ENCODE peak calls at places on chromosomes 13 and 19, in six cellular contexts. V is GM12891, K is H1, O is GM12878, H is HepG2, R is K562. T is an unnamed sample.

GRCh38 chr19:32397736-32398135 is 7.8 kb upstream of the DPY19L3 start:
- DNase-seq in O (no peak), V (no peak), H (peak), R (no peak), K (no peak), T (no peak)

GRCh38 chr19:4633140-4633967 is 6.0 kb upstream of the TNFAIP8L1 start:
- DNase-seq in V (no peak), O (peak), H (peak), R (peak), K (peak), T (no peak)

GRCh38 chr13:113771709-113772331 is 12.8 kb downstream of the TMEM255B start:
- DNase-seq in H (no peak), R (no peak), K (no peak), V (no peak), O (no peak), T (no peak)

GRCh38 chr19:28393574-28394336 is 819.2 kb downstream of the UQCRFS1 start:
- DNase-seq in V (no peak), O (no peak), K (no peak), R (no peak), H (no peak), T (no peak)

GRCh38 chr13:30713133-30713532 is 22.2 kb upstream of the ALOX5AP start:
- DNase-seq in O (no peak), V (no peak), R (peak), K (no peak), H (no peak), T (no peak)

GRCh38 chr19:1921825-1922224 is 16.6 kb downstream of the ADAT3 start:
- DNase-seq in V (no peak), R (no peak), H (no peak), O (no peak), K (no peak), T (no peak)

GRCh38 chr19:2385053-2385721 is 25.1 kb downstream of the TMPRSS9 start:
- DNase-seq in R (peak), H (peak), K (peak), O (no peak), V (no peak), T (no peak)

GRCh38 chr13:48404952-48405351 is 8.0 kb downstream of the LPAR6 start:
- DNase-seq in R (no peak), O (no peak), K (no peak), H (no peak), V (no peak), T (no peak)

GRCh38 chr13:27359203-27359821 is 65.1 kb upstream of the GTF3A start:
- DNase-seq in O (no peak), H (peak), V (peak), R (peak), K (no peak), T (no peak)

GRCh38 chr19:10368101-10368803 is 12.1 kb downstream of the TYK2 start:
- DNase-seq in V (no peak), H (no peak), R (no peak), K (peak), O (no peak), T (no peak)

GRCh38 chr19:2602391-2603181 is 99.9 kb downstream of the GNG7 start:
- DNase-seq in V (no peak), O (no peak), H (no peak), K (peak), R (no peak), T (no peak)

GRCh38 chr19:11269408-11269807 is 7.1 kb upstream of the DOCK6 start:
- DNase-seq in V (no peak), K (no peak), H (no peak), O (no peak), R (peak), T (no peak)

GRCh38 chr19:33767898-33768413 is 28.7 kb upstream of the KCTD15 start:
- DNase-seq in V (no peak), K (peak), H (peak), R (peak), O (no peak), T (no peak)

GRCh38 chr19:3852614-3853254 is 16.1 kb downstream of the ZFR2 start:
- DNase-seq in H (peak), O (no peak), K (peak), V (no peak), R (peak), T (no peak)

GRCh38 chr19:28292822-28293500 is 920.0 kb downstream of the UQCRFS1 start:
- DNase-seq in O (no peak), R (no peak), V (no peak), H (no peak), K (no peak), T (no peak)

GRCh38 chr19:36973021-36973843 is 57.1 kb downstream of the ZNF568 start:
- DNase-seq in K (no peak), R (peak), H (no peak), V (peak), O (peak), T (peak)

GRCh38 chr13:102405499-102406079 is 3.7 kb upstream of the FGF14 start:
- DNase-seq in V (no peak), R (no peak), K (no peak), O (no peak), H (no peak), T (no peak)

GRCh38 chr13:88005188-88005587 is 334.0 kb downstream of the SLITRK5 start:
- DNase-seq in H (no peak), V (no peak), R (no peak), O (no peak), K (no peak), T (no peak)

GRCh38 chr13:20405691-20406090 is 120.0 kb downstream of the CRYL1 start:
- DNase-seq in O (no peak), R (no peak), H (no peak), V (no peak), K (peak), T (no peak)

GRCh38 chr19:18425515-18426415 is 6.6 kb downstream of the SSBP4 start:
- DNase-seq in K (no peak), O (no peak), H (no peak), V (no peak), R (peak), T (no peak)

GRCh38 chr13:49371943-49372636 is 71.8 kb downstream of the CAB39L start:
- DNase-seq in O (no peak), H (peak), K (no peak), V (no peak), R (no peak), T (no peak)

GRCh38 chr13:49791214-49791752 is 1.2 kb downstream of the KPNA3 start:
- DNase-seq in K (no peak), R (peak), V (peak), H (peak), O (peak), T (no peak)

GRCh38 chr13:52665325-52665724 is 12.7 kb downstream of the SUGT1 start:
- DNase-seq in O (no peak), R (no peak), K (no peak), V (no peak), H (peak), T (no peak)

GRCh38 chr13:42000836-42001235 is 39.9 kb upstream of the VWA8 start:
- DNase-seq in O (no peak), H (no peak), V (no peak), K (no peak), R (no peak), T (no peak)

GRCh38 chr19:18999896-19000620 is 33.3 kb downstream of the SUGP2 start:
- DNase-seq in K (no peak), V (no peak), H (no peak), O (no peak), R (no peak), T (no peak)

GRCh38 chr19:55319786-55320185 is 5.4 kb downstream of the TMEM150B start:
- DNase-seq in V (no peak), H (no peak), K (peak), O (no peak), R (peak), T (peak)

GRCh38 chr19:50882188-50882587 is 8.9 kb downstream of the KLK2 start:
- DNase-seq in V (no peak), O (no peak), K (no peak), R (peak), H (no peak), T (no peak)

GRCh38 chr19:27776020-27776419 is 1436.9 kb downstream of the UQCRFS1 start:
- DNase-seq in K (peak), H (no peak), R (peak), O (no peak), V (no peak), T (no peak)

GRCh38 chr19:51157265-51157664 is 15.2 kb downstream of the SIGLEC7 start:
- DNase-seq in K (no peak), R (no peak), H (no peak), V (no peak), O (no peak), T (no peak)

GRCh38 chr19:3471954-3472655 is 8.2 kb downstream of the SMIM24 start:
- DNase-seq in V (no peak), K (peak), R (peak), O (no peak), H (no peak), T (no peak)

GRCh38 chr19:32287086-32287485 is 58.3 kb upstream of the ZNF507 start:
- DNase-seq in O (no peak), R (no peak), V (no peak), K (no peak), H (no peak), T (no peak)

GRCh38 chr19:2952953-2953481 is 8.2 kb upstream of the ZNF77 start:
- DNase-seq in H (peak), R (no peak), O (no peak), V (no peak), K (no peak), T (no peak)

GRCh38 chr19:54188224-54188871 is 1.0 kb downstream of the MBOAT7 start:
- DNase-seq in K (no peak), R (peak), H (no peak), V (no peak), O (no peak), T (no peak)

GRCh38 chr13:74052402-74052928 is 81.7 kb downstream of the KLF12 start:
- DNase-seq in R (no peak), O (no peak), K (no peak), V (no peak), H (peak), T (no peak)

GRCh38 chr19:40630571-40631160 is 29.5 kb downstream of the LTBP4 start:
- DNase-seq in R (no peak), V (no peak), K (no peak), O (no peak), H (no peak), T (no peak)

GRCh38 chr19:13633109-13633508 is 126.8 kb upstream of the CACNA1A start:
- DNase-seq in H (peak), V (no peak), R (no peak), O (no peak), K (no peak), T (no peak)

DNA sequence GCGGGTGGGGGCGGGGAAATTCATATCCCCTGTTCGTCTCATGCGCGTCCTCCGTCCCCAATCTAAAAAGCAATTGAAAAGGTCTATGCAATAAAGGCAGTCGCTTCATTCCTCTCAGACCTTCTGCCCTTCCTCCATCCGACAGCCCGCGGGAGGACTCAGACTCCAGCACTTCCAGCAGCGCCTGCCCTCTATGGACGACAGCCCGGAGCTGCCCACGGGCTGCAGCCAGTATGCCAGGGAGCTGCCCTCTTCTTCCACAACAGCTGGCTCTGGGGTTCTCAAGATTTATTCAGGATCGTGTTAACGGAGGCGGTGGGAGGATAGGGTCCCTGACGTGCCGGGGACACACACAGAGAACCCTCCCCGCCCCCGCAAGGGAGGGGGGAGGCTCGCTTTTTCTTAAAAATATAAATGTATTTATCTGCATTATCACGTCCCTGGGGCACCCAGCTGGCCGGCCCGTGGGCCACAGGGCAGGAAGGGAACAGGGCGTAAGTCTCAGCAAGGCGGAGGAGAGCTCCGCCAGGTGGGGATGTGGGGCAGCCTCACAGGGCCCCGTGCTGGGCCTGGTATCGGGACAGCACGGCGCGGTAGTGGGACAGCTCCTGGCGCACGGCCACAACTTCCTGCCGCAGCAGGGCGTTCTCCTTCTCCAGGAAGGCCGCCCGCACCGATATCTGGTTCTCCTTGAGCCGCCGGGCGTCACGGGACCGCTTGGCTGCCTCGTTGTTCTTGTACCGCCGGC is 6.7 kb downstream of the DBP start:
- DNase-seq in V (no peak), K (peak), R (no peak), H (no peak), O (no peak), T (no peak)
- TF ChIP-seq TAF1 in V (no peak), K (no peak), R (no peak), H (no peak), O (no peak), T (no peak)

DNA sequence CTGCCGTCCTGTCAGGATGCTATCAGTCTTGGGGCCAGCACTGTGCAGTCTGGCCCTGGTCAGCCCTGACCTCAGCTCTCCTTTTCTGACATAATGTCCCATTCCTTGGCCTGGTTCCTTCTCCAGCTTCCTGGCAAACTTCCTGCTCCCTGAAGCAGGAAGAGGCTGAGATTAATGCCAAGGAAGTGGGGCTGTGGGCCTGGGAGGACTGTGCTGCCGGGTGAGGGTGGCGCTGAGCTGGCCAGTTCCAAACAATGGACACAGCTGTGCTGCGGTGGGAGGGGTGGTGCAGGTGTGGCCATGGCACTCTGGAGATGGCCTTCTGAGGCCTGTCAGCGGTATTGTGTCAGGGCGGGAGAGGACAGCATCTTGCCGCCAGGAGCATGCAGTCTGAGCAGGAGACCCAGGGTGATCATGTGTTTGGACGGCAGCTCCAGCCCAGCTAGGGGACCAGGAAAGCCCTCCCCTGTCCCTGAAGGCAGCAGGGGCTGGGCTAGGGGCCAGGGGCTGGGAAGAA is 30.9 kb downstream of the TUBA3C start:
- DNase-seq in K (no peak), H (no peak), O (no peak), V (no peak), R (no peak), T (no peak)
- TF ChIP-seq POLR2AphosphoS5 in K (no peak), H (no peak), O (no peak), V (no peak), R (no peak), T (no peak)

GRCh38 chr13:91278291-91278690 is 69.2 kb upstream of the MIR17HG start:
- DNase-seq in H (no peak), V (no peak), O (no peak), R (no peak), K (no peak), T (no peak)

GRCh38 chr13:91277013-91277676 is 70.3 kb upstream of the MIR17HG start:
- DNase-seq in R (no peak), V (no peak), K (no peak), H (no peak), O (no peak), T (no peak)

GRCh38 chr13:91278888-91279287 is 68.6 kb upstream of the MIR17HG start:
- DNase-seq in R (no peak), O (no peak), V (no peak), K (no peak), H (no peak), T (no peak)

GRCh38 chr13:91284335-91284734 is 63.2 kb upstream of the MIR17HG start:
- DNase-seq in O (no peak), V (no peak), R (no peak), H (no peak), K (no peak), T (no peak)

DNA sequence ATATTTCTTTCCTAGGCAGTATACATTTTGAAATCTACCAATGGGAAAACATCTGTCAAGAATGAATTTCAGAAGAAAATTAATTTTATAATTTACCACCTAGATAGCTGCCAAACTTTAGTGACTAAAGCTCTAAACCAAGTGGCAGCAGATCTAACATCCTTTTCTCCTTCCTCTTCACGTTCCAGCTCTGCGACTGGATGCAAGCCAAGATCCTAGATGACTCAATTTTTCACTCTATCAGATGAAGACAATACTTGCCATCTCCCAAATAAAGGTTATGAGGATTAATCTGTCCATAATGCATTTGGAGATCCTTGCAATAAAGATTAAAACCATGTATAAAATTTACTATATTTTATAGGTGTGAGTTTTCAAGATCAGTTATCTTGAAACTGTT is 66.7 kb upstream of the MIR17HG start:
- DNase-seq in V (no peak), K (no peak), O (no peak), H (no peak), R (peak), T (no peak)
- TF ChIP-seq POLR2A in V (no peak), K (no peak), O (no peak), H (no peak), R (no peak), T (no peak)

GRCh38 chr13:28498481-28499115 is 3.7 kb upstream of the FLT1 start:
- DNase-seq in K (no peak), V (no peak), R (no peak), H (no peak), O (no peak), T (no peak)

GRCh38 chr13:28499579-28499978 is 4.7 kb upstream of the FLT1 start:
- DNase-seq in O (no peak), R (no peak), K (no peak), H (no peak), V (no peak), T (no peak)

GRCh38 chr13:28505543-28506135 is 10.7 kb upstream of the FLT1 start:
- DNase-seq in O (no peak), V (no peak), K (peak), R (no peak), H (no peak), T (no peak)

GRCh38 chr13:28503182-28503980 is 8.5 kb upstream of the FLT1 start:
- DNase-seq in H (no peak), V (no peak), O (no peak), R (no peak), K (no peak), T (no peak)

DNA sequence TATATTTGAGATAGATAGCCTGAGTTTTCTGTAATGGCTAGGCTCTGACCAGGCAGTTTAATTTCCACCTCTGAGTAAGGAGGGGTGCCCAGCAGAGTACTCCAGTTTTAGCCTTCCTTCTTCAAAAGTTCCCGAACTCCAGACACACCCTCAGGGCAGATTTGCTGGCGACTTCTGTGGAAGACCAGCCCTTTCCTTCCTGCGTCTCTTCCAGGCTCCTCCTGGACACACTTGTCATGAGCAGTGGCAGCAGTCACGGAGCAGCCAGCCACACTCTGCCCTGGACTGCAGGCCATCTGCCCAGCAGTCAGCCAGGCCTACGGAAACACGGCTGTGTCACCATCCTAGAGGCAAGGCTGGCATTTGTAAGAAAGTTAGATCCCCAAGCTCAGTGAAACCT is 6.6 kb upstream of the FLT1 start:
- DNase-seq in R (no peak), O (no peak), K (no peak), H (no peak), V (no peak), T (no peak)
- TF ChIP-seq TAF1 in R (no peak), O (no peak), K (no peak), H (no peak), V (no peak), T (no peak)

GRCh38 chr19:44718441-44719261 is 19.7 kb downstream of the CEACAM16 start:
- DNase-seq in H (peak), K (peak), R (no peak), V (no peak), O (no peak), T (no peak)
- TF ChIP-seq POLR2AphosphoS5 in H (peak), K (no peak), R (no peak), V (no peak), O (no peak), T (no peak)

DNA sequence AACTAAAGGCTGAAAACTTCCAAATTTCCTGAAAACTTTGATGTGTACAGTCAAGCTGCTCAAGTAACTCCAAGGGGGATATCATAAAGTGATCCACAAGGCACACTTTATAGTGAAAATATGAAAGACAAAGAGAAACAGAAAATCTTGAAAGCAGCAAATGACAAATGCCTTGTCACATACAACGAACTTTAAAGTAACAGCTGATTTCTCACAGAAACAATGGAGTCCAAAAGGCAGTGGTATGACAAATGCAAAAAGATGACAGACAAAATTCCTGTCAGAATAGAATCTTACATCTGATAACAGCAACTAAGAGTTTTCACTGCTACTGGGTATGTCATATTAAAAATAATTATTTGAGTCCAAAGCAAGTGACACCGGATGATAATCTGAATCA is 1602.3 kb upstream of the PRR20A start:
- DNase-seq in K (no peak), R (no peak), O (no peak), H (no peak), V (no peak), T (no peak)
- TF ChIP-seq POLR2A in K (no peak), R (no peak), O (no peak), H (no peak), V (no peak), T (no peak)

DNA sequence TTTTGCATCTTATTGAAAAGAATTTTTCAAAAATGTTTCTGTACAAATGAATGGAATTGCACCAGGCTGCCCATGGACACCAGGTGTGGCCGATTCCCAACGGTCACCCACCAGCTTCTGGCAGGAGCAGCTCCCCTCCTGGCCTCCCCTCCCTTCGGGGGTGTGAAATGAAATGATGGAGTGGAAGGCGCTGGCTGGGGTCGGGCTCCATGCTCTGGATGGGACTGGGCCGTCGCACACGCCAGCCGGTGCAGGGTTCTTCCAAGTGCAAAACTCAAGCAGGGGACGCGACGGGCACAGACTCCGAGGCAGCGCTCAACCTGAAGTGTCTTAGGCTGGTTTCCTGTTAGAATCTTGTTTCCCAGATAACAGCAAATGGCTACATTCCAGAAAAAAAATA is 21.9 kb downstream of the C19orf44 start:
- DNase-seq in R (no peak), K (no peak), H (no peak), O (no peak), V (no peak), T (no peak)
- TF ChIP-seq TAF1 in R (no peak), K (no peak), H (no peak), O (no peak), V (no peak), T (no peak)

GRCh38 chr13:110869805-110870706 is 44.8 kb downstream of the ANKRD10 start:
- DNase-seq in O (no peak), R (peak), H (peak), V (no peak), K (peak), T (no peak)
- TF ChIP-seq POLR2AphosphoS5 in O (no peak), R (no peak), H (no peak), V (no peak), K (no peak), T (no peak)